ENCODE peak calls at places on chromosomes 4 and X, in seven cellular contexts. One of them, this sample, is unnamed.

GRCh38 chr4:65893957-65894755 is 223.9 kb upstream of the EPHA5 start:
- DNase-seq in ovary: no peak
- DNase-seq in tibial nerve: no peak
- DNase-seq in K562: no peak
- DNase-seq in A549: no peak
- DNase-seq in endothelial cell of umbilical vein: no peak
- DNase-seq in IMR-90: no peak
- DNase-seq in this sample: no peak

GRCh38 chr4:155497306-155497705 is 120.5 kb upstream of the MAP9 start:
- DNase-seq in ovary: no peak
- DNase-seq in K562: no peak
- DNase-seq in A549: no peak
- DNase-seq in tibial nerve: no peak
- DNase-seq in endothelial cell of umbilical vein: no peak
- DNase-seq in IMR-90: no peak
- DNase-seq in this sample: no peak

GRCh38 chr4:22477136-22477793 is 38.6 kb downstream of the ADGRA3 start:
- DNase-seq in K562: no peak
- DNase-seq in A549: no peak
- DNase-seq in tibial nerve: no peak
- DNase-seq in IMR-90: no peak
- DNase-seq in ovary: no peak
- DNase-seq in endothelial cell of umbilical vein: peak
- DNase-seq in this sample: no peak

GRCh38 chr4:173039617-173040176 is 128.9 kb upstream of the GALNT7 start:
- DNase-seq in IMR-90: no peak
- DNase-seq in A549: no peak
- DNase-seq in endothelial cell of umbilical vein: no peak
- DNase-seq in tibial nerve: no peak
- DNase-seq in ovary: no peak
- DNase-seq in K562: no peak
- DNase-seq in this sample: no peak

GRCh38 chrX:125765347-125765746 is 400.7 kb downstream of the DCAF12L2 start:
- DNase-seq in ovary: no peak
- DNase-seq in IMR-90: no peak
- DNase-seq in K562: no peak
- DNase-seq in A549: no peak
- DNase-seq in endothelial cell of umbilical vein: no peak
- DNase-seq in tibial nerve: no peak
- DNase-seq in this sample: no peak

GRCh38 chrX:74540635-74541249 is 73.7 kb downstream of the RLIM start:
- DNase-seq in IMR-90: no peak
- DNase-seq in tibial nerve: no peak
- DNase-seq in ovary: no peak
- DNase-seq in endothelial cell of umbilical vein: no peak
- DNase-seq in A549: no peak
- DNase-seq in K562: no peak
- DNase-seq in this sample: no peak

GRCh38 chrX:150873616-150874015 is 24.9 kb downstream of the CD99L2 start:
- DNase-seq in A549: no peak
- DNase-seq in endothelial cell of umbilical vein: peak
- DNase-seq in IMR-90: peak
- DNase-seq in ovary: no peak
- DNase-seq in K562: no peak
- DNase-seq in tibial nerve: no peak
- DNase-seq in this sample: no peak

GRCh38 chrX:6074532-6074931 is 154.1 kb downstream of the NLGN4X start:
- DNase-seq in tibial nerve: no peak
- DNase-seq in A549: no peak
- DNase-seq in K562: no peak
- DNase-seq in ovary: no peak
- DNase-seq in endothelial cell of umbilical vein: no peak
- DNase-seq in IMR-90: no peak
- DNase-seq in this sample: no peak

GRCh38 chr4:155566241-155566823 is 100.3 kb upstream of the GUCY1A1 start:
- DNase-seq in ovary: no peak
- DNase-seq in endothelial cell of umbilical vein: no peak
- DNase-seq in tibial nerve: no peak
- DNase-seq in IMR-90: peak
- DNase-seq in A549: no peak
- DNase-seq in K562: no peak
- DNase-seq in this sample: no peak

GRCh38 chr4:55554453-55555030 is 7.8 kb upstream of the CLOCK start:
- DNase-seq in IMR-90: peak
- DNase-seq in ovary: no peak
- DNase-seq in A549: peak
- DNase-seq in endothelial cell of umbilical vein: peak
- DNase-seq in tibial nerve: no peak
- DNase-seq in K562: no peak
- DNase-seq in this sample: no peak

GRCh38 chr4:8427761-8428287 is 12.7 kb downstream of the ACOX3 start:
- DNase-seq in IMR-90: peak
- DNase-seq in A549: no peak
- DNase-seq in ovary: no peak
- DNase-seq in K562: no peak
- DNase-seq in endothelial cell of umbilical vein: peak
- DNase-seq in tibial nerve: peak
- DNase-seq in this sample: no peak

GRCh38 chr4:112214397-112215264 is 17.0 kb upstream of the AP1AR start:
- DNase-seq in ovary: no peak
- DNase-seq in K562: peak
- DNase-seq in A549: peak
- DNase-seq in tibial nerve: no peak
- DNase-seq in endothelial cell of umbilical vein: peak
- DNase-seq in IMR-90: peak
- DNase-seq in this sample: no peak

GRCh38 chr4:1833307-1834046 is 22.5 kb downstream of the LETM1 start:
- DNase-seq in K562: no peak
- DNase-seq in ovary: no peak
- DNase-seq in IMR-90: no peak
- DNase-seq in A549: no peak
- DNase-seq in endothelial cell of umbilical vein: no peak
- DNase-seq in tibial nerve: no peak
- DNase-seq in this sample: no peak

DNA sequence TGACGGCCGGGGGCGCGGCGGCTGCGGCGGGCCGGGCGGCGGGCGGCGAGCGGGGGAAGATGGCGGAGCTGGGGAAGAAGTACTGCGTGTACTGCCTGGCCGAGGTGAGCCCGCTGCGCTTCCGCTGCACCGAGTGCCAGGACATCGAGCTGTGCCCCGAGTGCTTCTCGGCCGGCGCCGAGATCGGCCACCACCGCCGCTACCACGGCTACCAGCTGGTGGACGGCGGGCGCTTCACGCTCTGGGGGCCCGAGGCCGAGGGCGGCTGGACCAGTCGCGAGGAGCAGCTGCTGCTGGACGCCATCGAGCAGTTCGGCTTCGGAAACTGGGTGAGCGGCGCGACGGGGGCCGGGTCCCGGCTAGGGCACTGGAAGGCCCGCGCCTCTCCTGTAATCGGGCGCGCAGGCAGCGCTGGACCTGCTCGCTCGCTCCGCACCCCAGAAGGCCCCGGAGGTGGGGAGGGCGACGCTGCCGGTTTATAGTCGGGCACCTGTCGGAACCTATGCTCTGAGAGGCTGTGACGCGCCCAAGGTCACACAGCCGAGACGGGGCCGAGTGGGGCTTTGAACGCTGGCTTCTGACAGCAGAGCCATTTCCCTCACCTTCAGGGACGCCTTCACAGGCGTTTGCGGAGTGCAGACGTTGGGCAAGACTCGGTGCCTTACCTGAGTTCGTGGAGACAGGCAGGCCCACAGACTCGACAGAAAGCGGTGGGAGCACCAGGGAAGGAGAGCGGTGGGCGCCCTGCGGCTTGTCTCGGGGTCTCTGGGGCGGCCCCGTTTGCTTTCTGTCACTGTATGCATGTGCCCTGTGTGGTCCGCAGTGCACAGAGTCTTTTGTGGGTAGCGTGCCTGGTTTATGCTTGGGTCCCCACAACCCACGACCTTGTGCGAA is 596 bp downstream of the TADA2B start:
- DNase-seq in A549: peak
- DNase-seq in ovary: peak
- DNase-seq in IMR-90: peak
- DNase-seq in tibial nerve: no peak
- DNase-seq in endothelial cell of umbilical vein: peak
- DNase-seq in K562: peak
- DNase-seq in this sample: peak
- TF ChIP-seq POLR2A in A549: no peak
- TF ChIP-seq POLR2A in ovary: no peak
- TF ChIP-seq POLR2A in IMR-90: no peak
- TF ChIP-seq POLR2A in tibial nerve: no peak
- TF ChIP-seq POLR2A in endothelial cell of umbilical vein: no peak
- TF ChIP-seq POLR2A in K562: no peak
- TF ChIP-seq POLR2A in this sample: no peak

DNA sequence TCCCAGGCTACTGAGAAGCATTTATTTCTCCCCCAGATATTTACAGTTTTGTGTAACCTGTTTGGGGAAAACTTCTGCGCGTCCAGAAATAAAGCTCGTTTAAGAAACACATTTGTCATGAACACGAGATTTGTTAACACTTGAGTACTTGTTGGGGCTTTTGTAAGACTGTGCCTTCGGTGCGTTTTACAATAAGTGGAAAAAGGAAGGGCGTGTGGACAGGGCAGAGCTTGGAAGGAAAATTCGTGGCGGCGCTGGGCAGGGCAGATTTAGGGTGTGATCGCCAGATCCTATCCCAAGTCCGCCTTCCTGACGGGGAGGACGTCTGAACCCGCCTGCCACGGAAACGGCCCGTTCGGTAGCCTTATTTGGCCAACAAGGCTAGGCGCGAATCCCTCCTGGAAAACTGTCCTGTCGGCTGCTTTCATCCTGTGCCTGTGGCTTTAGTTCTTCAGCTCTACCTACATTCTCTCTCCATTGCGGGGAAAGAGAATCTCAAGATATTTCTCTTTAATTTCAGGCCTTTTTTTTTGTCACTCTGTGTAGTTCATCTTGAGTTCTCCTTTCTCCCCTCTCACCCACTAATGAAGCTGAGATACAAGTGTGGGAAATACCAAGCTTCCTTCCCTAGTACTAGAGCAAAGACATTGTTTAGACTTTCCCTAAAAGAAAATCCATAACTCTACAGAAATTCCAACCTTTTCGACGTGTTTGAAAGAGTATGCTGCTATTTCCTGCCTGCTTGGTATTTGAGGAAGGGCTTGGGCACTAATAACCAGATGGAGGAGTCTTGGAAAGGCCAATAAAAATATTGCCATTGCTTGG is 946 bp downstream of the PDLIM5 start:
- DNase-seq in endothelial cell of umbilical vein: peak
- DNase-seq in tibial nerve: peak
- DNase-seq in IMR-90: peak
- DNase-seq in A549: peak
- DNase-seq in ovary: peak
- DNase-seq in K562: peak
- DNase-seq in this sample: no peak
- TF ChIP-seq POLR2A in endothelial cell of umbilical vein: peak
- TF ChIP-seq POLR2A in tibial nerve: no peak
- TF ChIP-seq POLR2A in IMR-90: no peak
- TF ChIP-seq POLR2A in A549: no peak
- TF ChIP-seq POLR2A in ovary: no peak
- TF ChIP-seq POLR2A in K562: no peak
- TF ChIP-seq POLR2A in this sample: no peak

GRCh38 chr4:37697566-37697965 is 11.4 kb upstream of the RELL1 start:
- DNase-seq in ovary: no peak
- DNase-seq in A549: no peak
- DNase-seq in endothelial cell of umbilical vein: no peak
- DNase-seq in tibial nerve: no peak
- DNase-seq in IMR-90: no peak
- DNase-seq in K562: no peak
- DNase-seq in this sample: no peak
- TF ChIP-seq POLR2A in ovary: no peak
- TF ChIP-seq POLR2A in A549: no peak
- TF ChIP-seq POLR2A in endothelial cell of umbilical vein: no peak
- TF ChIP-seq POLR2A in tibial nerve: no peak
- TF ChIP-seq POLR2A in IMR-90: no peak
- TF ChIP-seq POLR2A in K562: no peak
- TF ChIP-seq POLR2A in this sample: no peak

DNA sequence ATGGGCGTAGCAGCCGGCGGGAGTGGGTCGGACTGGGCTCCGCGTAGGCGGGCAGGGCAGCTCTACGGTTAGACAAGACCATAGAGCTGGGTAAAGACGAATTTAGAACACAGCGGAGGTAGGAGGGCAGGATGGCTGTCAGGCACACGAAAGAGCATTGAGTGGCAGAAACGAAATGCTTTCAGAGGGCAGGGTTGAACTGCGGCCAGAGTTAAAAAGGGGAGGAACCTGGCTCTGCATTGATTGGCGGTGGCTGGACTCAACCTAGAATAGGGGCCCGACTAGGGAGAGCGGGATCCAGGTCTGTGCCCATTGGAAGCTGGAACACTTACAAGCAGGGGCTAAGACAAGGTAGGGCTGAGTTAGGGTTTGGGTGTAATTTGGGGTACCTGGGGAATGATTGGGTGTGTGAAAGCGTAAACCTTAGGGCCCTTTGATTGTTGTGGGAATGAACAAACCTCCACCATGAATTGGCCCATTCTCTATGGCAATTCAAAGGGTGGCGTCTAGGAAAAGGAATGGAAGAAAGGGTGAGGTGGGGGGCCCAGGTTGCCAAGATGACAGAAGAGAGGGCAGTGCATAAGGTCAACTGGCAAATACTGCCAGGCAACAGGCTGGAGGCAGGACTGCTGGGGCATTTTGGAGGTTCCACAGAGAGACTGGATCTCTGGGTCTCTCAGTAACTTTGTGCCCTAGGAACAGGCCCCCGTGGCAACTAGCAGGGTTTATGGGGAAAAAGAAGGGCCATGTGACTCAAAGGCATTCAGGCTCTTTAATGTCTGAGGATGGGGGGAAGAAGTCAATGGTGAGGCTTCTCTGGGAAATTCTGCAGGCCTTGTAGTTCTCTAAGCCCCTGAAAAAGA is 911 bp upstream of the ELK1 start:
- DNase-seq in ovary: no peak
- DNase-seq in K562: no peak
- DNase-seq in IMR-90: no peak
- DNase-seq in A549: no peak
- DNase-seq in tibial nerve: no peak
- DNase-seq in endothelial cell of umbilical vein: no peak
- DNase-seq in this sample: no peak
- TF ChIP-seq POLR2A in ovary: peak
- TF ChIP-seq POLR2A in K562: peak
- TF ChIP-seq POLR2A in IMR-90: peak
- TF ChIP-seq POLR2A in A549: no peak
- TF ChIP-seq POLR2A in tibial nerve: peak
- TF ChIP-seq POLR2A in endothelial cell of umbilical vein: no peak
- TF ChIP-seq POLR2A in this sample: no peak